ENCODE peak calls at places on chromosome 5, in four cellular contexts. One of them, this sample, is unnamed.

GRCh38 chr5:147455822-147456221 is 54.0 kb downstream of the DPYSL3 start:
- DNase-seq in fibroblast of lung: peak
- DNase-seq in stimulated activated CD8-positive, alpha-beta memory T cell treated with anti-CD3 and anti-CD28 coated beads, Interleukin-4, amount 100 ng/mL, for 1 hour: no peak
- DNase-seq in IMR-90: no peak
- DNase-seq in this sample: no peak

GRCh38 chr5:147558826-147559225 is 49.0 kb upstream of the DPYSL3 start:
- DNase-seq in stimulated activated CD8-positive, alpha-beta memory T cell treated with anti-CD3 and anti-CD28 coated beads, Interleukin-4, amount 100 ng/mL, for 1 hour: no peak
- DNase-seq in fibroblast of lung: peak
- DNase-seq in IMR-90: peak
- DNase-seq in this sample: peak

GRCh38 chr5:171562822-171563221 is 143.4 kb downstream of the FGF18 start:
- DNase-seq in IMR-90: peak
- DNase-seq in fibroblast of lung: no peak
- DNase-seq in stimulated activated CD8-positive, alpha-beta memory T cell treated with anti-CD3 and anti-CD28 coated beads, Interleukin-4, amount 100 ng/mL, for 1 hour: no peak
- DNase-seq in this sample: no peak

GRCh38 chr5:140630296-140630695 is 2.7 kb downstream of the CD14 start:
- DNase-seq in fibroblast of lung: no peak
- DNase-seq in stimulated activated CD8-positive, alpha-beta memory T cell treated with anti-CD3 and anti-CD28 coated beads, Interleukin-4, amount 100 ng/mL, for 1 hour: no peak
- DNase-seq in IMR-90: no peak
- DNase-seq in this sample: no peak

GRCh38 chr5:88957000-88957399 is 74.0 kb upstream of the MEF2C start:
- DNase-seq in stimulated activated CD8-positive, alpha-beta memory T cell treated with anti-CD3 and anti-CD28 coated beads, Interleukin-4, amount 100 ng/mL, for 1 hour: no peak
- DNase-seq in IMR-90: no peak
- DNase-seq in fibroblast of lung: no peak
- DNase-seq in this sample: no peak

GRCh38 chr5:176922817-176923216 is 23.7 kb upstream of the HK3 start:
- DNase-seq in IMR-90: no peak
- DNase-seq in fibroblast of lung: no peak
- DNase-seq in stimulated activated CD8-positive, alpha-beta memory T cell treated with anti-CD3 and anti-CD28 coated beads, Interleukin-4, amount 100 ng/mL, for 1 hour: no peak
- DNase-seq in this sample: no peak

GRCh38 chr5:60842859-60843692 is 993 bp downstream of the ELOVL7 start:
- DNase-seq in stimulated activated CD8-positive, alpha-beta memory T cell treated with anti-CD3 and anti-CD28 coated beads, Interleukin-4, amount 100 ng/mL, for 1 hour: no peak
- DNase-seq in fibroblast of lung: peak
- DNase-seq in IMR-90: no peak
- DNase-seq in this sample: peak

GRCh38 chr5:31382051-31382878 is 149.6 kb downstream of the DROSHA start:
- DNase-seq in fibroblast of lung: no peak
- DNase-seq in stimulated activated CD8-positive, alpha-beta memory T cell treated with anti-CD3 and anti-CD28 coated beads, Interleukin-4, amount 100 ng/mL, for 1 hour: no peak
- DNase-seq in IMR-90: peak
- DNase-seq in this sample: no peak

GRCh38 chr5:80282054-80282453 is 26.2 kb upstream of the SERINC5 start:
- DNase-seq in IMR-90: no peak
- DNase-seq in stimulated activated CD8-positive, alpha-beta memory T cell treated with anti-CD3 and anti-CD28 coated beads, Interleukin-4, amount 100 ng/mL, for 1 hour: no peak
- DNase-seq in fibroblast of lung: no peak
- DNase-seq in this sample: no peak

This sample was measured in MG63.